ENCODE peak calls at places on chromosome 21, in four cellular contexts. One of them, this sample, is unnamed.

GRCh38 chr21:31892686-31893085 is 19.9 kb downstream of the HUNK start:
- DNase-seq in CD4-positive, alpha-beta T cell: no peak
- DNase-seq in CD4-positive, alpha-beta memory T cell: no peak
- DNase-seq in substantia nigra: no peak
- DNase-seq in this sample: no peak

GRCh38 chr21:15688809-15689208 is 41.0 kb upstream of the USP25 start:
- DNase-seq in CD4-positive, alpha-beta T cell: no peak
- DNase-seq in CD4-positive, alpha-beta memory T cell: no peak
- DNase-seq in substantia nigra: no peak
- DNase-seq in this sample: no peak

GRCh38 chr21:26887241-26887640 is 42.0 kb upstream of the ADAMTS1 start:
- DNase-seq in CD4-positive, alpha-beta T cell: no peak
- DNase-seq in CD4-positive, alpha-beta memory T cell: no peak
- DNase-seq in substantia nigra: no peak
- DNase-seq in this sample: no peak

GRCh38 chr21:43619856-43620255 is 39.4 kb downstream of the HSF2BP start:
- DNase-seq in CD4-positive, alpha-beta T cell: no peak
- DNase-seq in CD4-positive, alpha-beta memory T cell: no peak
- DNase-seq in substantia nigra: no peak
- DNase-seq in this sample: no peak

GRCh38 chr21:26087223-26087918 is 83.2 kb downstream of the APP start:
- DNase-seq in CD4-positive, alpha-beta T cell: no peak
- DNase-seq in CD4-positive, alpha-beta memory T cell: no peak
- DNase-seq in substantia nigra: no peak
- DNase-seq in this sample: no peak

GRCh38 chr21:26732442-26733221 is 112.6 kb downstream of the ADAMTS1 start:
- DNase-seq in CD4-positive, alpha-beta T cell: no peak
- DNase-seq in CD4-positive, alpha-beta memory T cell: no peak
- DNase-seq in substantia nigra: peak
- DNase-seq in this sample: no peak

GRCh38 chr21:31273278-31273677 is 70.8 kb downstream of the TIAM1 start:
- DNase-seq in CD4-positive, alpha-beta T cell: no peak
- DNase-seq in CD4-positive, alpha-beta memory T cell: no peak
- DNase-seq in substantia nigra: no peak
- DNase-seq in this sample: no peak

GRCh38 chr21:15496896-15497295 is 232.9 kb upstream of the USP25 start:
- DNase-seq in CD4-positive, alpha-beta T cell: no peak
- DNase-seq in CD4-positive, alpha-beta memory T cell: no peak
- DNase-seq in substantia nigra: no peak
- DNase-seq in this sample: no peak

GRCh38 chr21:44648557-44649311 is 2.5 kb downstream of the KRTAP10-11 start:
- DNase-seq in CD4-positive, alpha-beta T cell: no peak
- DNase-seq in CD4-positive, alpha-beta memory T cell: no peak
- DNase-seq in substantia nigra: no peak
- DNase-seq in this sample: no peak

GRCh38 chr21:44949161-44950015 is 9.6 kb downstream of the SLX9 start:
- DNase-seq in CD4-positive, alpha-beta T cell: peak
- DNase-seq in CD4-positive, alpha-beta memory T cell: peak
- DNase-seq in substantia nigra: peak
- DNase-seq in this sample: peak

GRCh38 chr21:17828223-17828622 is 9.1 kb upstream of the C21orf91 start:
- DNase-seq in CD4-positive, alpha-beta T cell: no peak
- DNase-seq in CD4-positive, alpha-beta memory T cell: no peak
- DNase-seq in substantia nigra: no peak
- DNase-seq in this sample: no peak

GRCh38 chr21:28655471-28655870 is 337.2 kb downstream of the LTN1 start:
- DNase-seq in CD4-positive, alpha-beta T cell: no peak
- DNase-seq in CD4-positive, alpha-beta memory T cell: no peak
- DNase-seq in substantia nigra: no peak
- DNase-seq in this sample: no peak

GRCh38 chr21:17435565-17436543 is 77.0 kb upstream of the CXADR start:
- DNase-seq in CD4-positive, alpha-beta T cell: no peak
- DNase-seq in CD4-positive, alpha-beta memory T cell: no peak
- DNase-seq in substantia nigra: no peak
- DNase-seq in this sample: no peak

GRCh38 chr21:24290151-24290833 is 1317.0 kb downstream of the MRPL39 start:
- DNase-seq in CD4-positive, alpha-beta T cell: peak
- DNase-seq in CD4-positive, alpha-beta memory T cell: peak
- DNase-seq in substantia nigra: no peak
- DNase-seq in this sample: peak

GRCh38 chr21:30831194-30831765 is 1.7 kb upstream of the KRTAP7-1 start:
- DNase-seq in CD4-positive, alpha-beta T cell: peak
- DNase-seq in CD4-positive, alpha-beta memory T cell: peak
- DNase-seq in substantia nigra: no peak
- DNase-seq in this sample: no peak

GRCh38 chr21:31235671-31236450 is 108.2 kb downstream of the TIAM1 start:
- DNase-seq in CD4-positive, alpha-beta T cell: no peak
- DNase-seq in CD4-positive, alpha-beta memory T cell: no peak
- DNase-seq in substantia nigra: no peak
- DNase-seq in this sample: no peak

GRCh38 chr21:37220433-37220980 is 46.6 kb downstream of the VPS26C start:
- DNase-seq in CD4-positive, alpha-beta T cell: no peak
- DNase-seq in CD4-positive, alpha-beta memory T cell: no peak
- DNase-seq in substantia nigra: no peak
- DNase-seq in this sample: no peak

GRCh38 chr21:16162953-16163352 is 433.2 kb downstream of the USP25 start:
- DNase-seq in CD4-positive, alpha-beta T cell: no peak
- DNase-seq in CD4-positive, alpha-beta memory T cell: no peak
- DNase-seq in substantia nigra: no peak
- DNase-seq in this sample: no peak

DNA sequence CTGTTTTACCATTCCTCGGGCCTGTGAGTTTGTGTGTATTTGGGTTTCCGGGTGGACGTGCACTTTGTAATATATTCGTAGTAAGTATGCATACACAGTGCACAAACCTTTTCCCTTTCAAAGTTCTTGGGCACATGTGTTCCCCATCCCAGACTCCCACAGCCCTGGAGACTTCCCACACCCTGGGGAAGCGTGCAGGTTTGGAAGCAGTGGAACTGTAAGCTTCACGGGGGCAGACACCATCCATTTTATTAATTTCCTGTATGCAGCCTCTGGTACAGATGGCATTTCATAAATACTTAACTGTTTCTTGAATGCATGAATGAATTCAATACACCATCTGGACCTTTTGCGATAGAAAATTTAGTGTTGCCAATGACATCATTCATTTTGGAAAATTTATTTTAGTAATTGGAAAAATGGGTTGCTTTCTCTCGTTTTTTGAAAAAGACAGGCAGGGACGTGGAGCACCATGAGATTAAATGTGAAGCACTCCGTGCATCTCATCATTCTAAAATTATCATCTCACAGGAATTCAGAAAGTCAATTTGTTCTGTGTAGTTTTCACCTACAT is 10.8 kb downstream of the ETS2 start:
- DNase-seq in CD4-positive, alpha-beta T cell: no peak
- DNase-seq in CD4-positive, alpha-beta memory T cell: no peak
- DNase-seq in substantia nigra: no peak
- DNase-seq in this sample: no peak
- H3K27ac ChIP-seq in CD4-positive, alpha-beta T cell: no peak
- H3K27ac ChIP-seq in CD4-positive, alpha-beta memory T cell: no peak
- H3K27ac ChIP-seq in substantia nigra: no peak
- H3K27ac ChIP-seq in this sample: no peak

GRCh38 chr21:40049031-40049958 is 182.1 kb downstream of the PCP4 start:
- DNase-seq in CD4-positive, alpha-beta T cell: no peak
- DNase-seq in CD4-positive, alpha-beta memory T cell: no peak
- DNase-seq in substantia nigra: no peak
- DNase-seq in this sample: no peak
- H3K27ac ChIP-seq in CD4-positive, alpha-beta T cell: no peak
- H3K27ac ChIP-seq in CD4-positive, alpha-beta memory T cell: no peak
- H3K27ac ChIP-seq in substantia nigra: no peak
- H3K27ac ChIP-seq in this sample: no peak

GRCh38 chr21:29710498-29710897 is 229.3 kb downstream of the GRIK1 start:
- DNase-seq in CD4-positive, alpha-beta T cell: no peak
- DNase-seq in CD4-positive, alpha-beta memory T cell: no peak
- DNase-seq in substantia nigra: no peak
- DNase-seq in this sample: no peak

GRCh38 chr21:29701676-29702075 is 238.1 kb downstream of the GRIK1 start:
- DNase-seq in CD4-positive, alpha-beta T cell: no peak
- DNase-seq in CD4-positive, alpha-beta memory T cell: no peak
- DNase-seq in substantia nigra: no peak
- DNase-seq in this sample: no peak

DNA sequence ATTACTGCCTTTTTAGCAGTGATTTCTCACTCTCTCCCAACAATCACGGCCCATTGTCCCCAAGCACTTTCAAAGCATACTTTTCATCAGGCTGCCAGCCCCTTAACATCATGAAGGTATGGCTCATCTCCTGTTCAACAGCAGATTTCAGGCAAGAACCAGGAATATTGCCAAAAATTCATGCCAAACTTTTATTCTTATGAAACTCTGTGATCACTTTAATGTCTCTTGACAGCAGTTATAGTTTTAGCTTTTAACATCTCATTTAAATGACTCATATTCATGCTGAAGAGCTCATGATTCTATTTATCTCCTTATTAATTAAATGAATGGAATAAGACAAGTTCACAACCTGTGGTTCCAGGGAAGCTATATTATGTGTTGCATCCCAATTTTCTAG is 235.1 kb downstream of the GRIK1 start:
- DNase-seq in CD4-positive, alpha-beta T cell: no peak
- DNase-seq in CD4-positive, alpha-beta memory T cell: no peak
- DNase-seq in substantia nigra: no peak
- DNase-seq in this sample: no peak
- H3K27ac ChIP-seq in CD4-positive, alpha-beta T cell: no peak
- H3K27ac ChIP-seq in CD4-positive, alpha-beta memory T cell: no peak
- H3K27ac ChIP-seq in substantia nigra: no peak
- H3K27ac ChIP-seq in this sample: no peak

GRCh38 chr21:46150491-46151121 is 4.8 kb downstream of the FTCD start:
- DNase-seq in CD4-positive, alpha-beta T cell: no peak
- DNase-seq in CD4-positive, alpha-beta memory T cell: no peak
- DNase-seq in substantia nigra: peak
- DNase-seq in this sample: peak

GRCh38 chr21:46151989-46152938 is 3.1 kb downstream of the FTCD start:
- DNase-seq in CD4-positive, alpha-beta T cell: no peak
- DNase-seq in CD4-positive, alpha-beta memory T cell: no peak
- DNase-seq in substantia nigra: no peak
- DNase-seq in this sample: no peak

GRCh38 chr21:46150073-46150472 is 5.3 kb downstream of the FTCD start:
- DNase-seq in CD4-positive, alpha-beta T cell: no peak
- DNase-seq in CD4-positive, alpha-beta memory T cell: no peak
- DNase-seq in substantia nigra: no peak
- DNase-seq in this sample: no peak

GRCh38 chr21:46152939-46153258 is 2.5 kb downstream of the FTCD start:
- DNase-seq in CD4-positive, alpha-beta T cell: no peak
- DNase-seq in CD4-positive, alpha-beta memory T cell: no peak
- DNase-seq in substantia nigra: no peak
- DNase-seq in this sample: peak

DNA sequence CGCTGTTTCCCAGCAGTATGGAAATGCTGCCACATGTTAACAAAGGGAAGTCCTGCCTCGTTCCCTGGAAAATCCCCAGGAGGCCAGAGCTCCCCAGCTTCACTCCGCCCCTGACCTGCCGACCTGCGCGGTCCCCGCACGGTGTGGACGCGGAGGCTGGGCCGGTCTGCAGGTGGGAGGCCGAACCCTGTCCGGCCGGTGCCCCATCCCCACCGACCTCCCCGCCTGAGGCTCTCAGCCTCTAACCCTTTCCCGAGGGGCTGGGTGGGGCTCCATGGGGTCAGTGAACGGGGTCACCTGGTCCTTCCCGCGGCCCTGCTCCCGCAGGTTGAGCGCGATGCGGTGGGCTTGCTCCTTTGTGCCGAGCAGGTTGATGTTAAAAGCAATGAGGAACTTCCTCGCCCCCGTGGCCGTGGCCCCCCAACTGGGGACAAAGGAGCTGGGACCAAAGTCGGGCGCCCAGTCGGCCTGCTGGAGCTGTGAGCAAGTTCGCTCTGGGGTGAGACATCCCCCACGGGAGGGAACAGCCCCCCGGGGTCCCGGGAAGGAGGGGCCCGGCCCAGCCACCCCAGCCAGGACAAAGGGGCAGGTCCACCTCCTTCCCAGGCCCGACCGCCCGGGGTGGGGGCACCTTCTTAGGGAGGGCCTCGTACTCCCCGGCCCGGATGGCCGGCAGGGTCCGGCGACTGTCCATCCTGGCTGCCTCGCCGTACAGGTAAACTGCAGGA is 4.0 kb downstream of the FTCD start:
- DNase-seq in CD4-positive, alpha-beta T cell: no peak
- DNase-seq in CD4-positive, alpha-beta memory T cell: no peak
- DNase-seq in substantia nigra: no peak
- DNase-seq in this sample: no peak
- H3K27ac ChIP-seq in CD4-positive, alpha-beta T cell: no peak
- H3K27ac ChIP-seq in CD4-positive, alpha-beta memory T cell: no peak
- H3K27ac ChIP-seq in substantia nigra: no peak
- H3K27ac ChIP-seq in this sample: no peak

GRCh38 chr21:33491373-33492102 is at the start of gene DNAJC28:
- DNase-seq in CD4-positive, alpha-beta T cell: peak
- DNase-seq in CD4-positive, alpha-beta memory T cell: peak
- DNase-seq in substantia nigra: peak
- DNase-seq in this sample: peak
- H3K27ac ChIP-seq in CD4-positive, alpha-beta T cell: peak
- H3K27ac ChIP-seq in CD4-positive, alpha-beta memory T cell: peak
- H3K27ac ChIP-seq in substantia nigra: peak
- H3K27ac ChIP-seq in this sample: peak

GRCh38 chr21:35989185-35989735 is 71.1 kb downstream of the SETD4 start:
- DNase-seq in CD4-positive, alpha-beta T cell: no peak
- DNase-seq in CD4-positive, alpha-beta memory T cell: no peak
- DNase-seq in substantia nigra: no peak
- DNase-seq in this sample: no peak
- H3K27ac ChIP-seq in CD4-positive, alpha-beta T cell: no peak
- H3K27ac ChIP-seq in CD4-positive, alpha-beta memory T cell: no peak
- H3K27ac ChIP-seq in substantia nigra: no peak
- H3K27ac ChIP-seq in this sample: no peak

GRCh38 chr21:42525676-42526378 is 12.2 kb downstream of the SLC37A1 start:
- DNase-seq in CD4-positive, alpha-beta T cell: no peak
- DNase-seq in CD4-positive, alpha-beta memory T cell: no peak
- DNase-seq in substantia nigra: no peak
- DNase-seq in this sample: no peak
- H3K27ac ChIP-seq in CD4-positive, alpha-beta T cell: no peak
- H3K27ac ChIP-seq in CD4-positive, alpha-beta memory T cell: no peak
- H3K27ac ChIP-seq in substantia nigra: no peak
- H3K27ac ChIP-seq in this sample: no peak

GRCh38 chr21:35189077-35189863 is 140.2 kb upstream of the RUNX1 start:
- DNase-seq in CD4-positive, alpha-beta T cell: no peak
- DNase-seq in CD4-positive, alpha-beta memory T cell: no peak
- DNase-seq in substantia nigra: no peak
- DNase-seq in this sample: no peak
- H3K27ac ChIP-seq in CD4-positive, alpha-beta T cell: no peak
- H3K27ac ChIP-seq in CD4-positive, alpha-beta memory T cell: no peak
- H3K27ac ChIP-seq in substantia nigra: no peak
- H3K27ac ChIP-seq in this sample: no peak

DNA sequence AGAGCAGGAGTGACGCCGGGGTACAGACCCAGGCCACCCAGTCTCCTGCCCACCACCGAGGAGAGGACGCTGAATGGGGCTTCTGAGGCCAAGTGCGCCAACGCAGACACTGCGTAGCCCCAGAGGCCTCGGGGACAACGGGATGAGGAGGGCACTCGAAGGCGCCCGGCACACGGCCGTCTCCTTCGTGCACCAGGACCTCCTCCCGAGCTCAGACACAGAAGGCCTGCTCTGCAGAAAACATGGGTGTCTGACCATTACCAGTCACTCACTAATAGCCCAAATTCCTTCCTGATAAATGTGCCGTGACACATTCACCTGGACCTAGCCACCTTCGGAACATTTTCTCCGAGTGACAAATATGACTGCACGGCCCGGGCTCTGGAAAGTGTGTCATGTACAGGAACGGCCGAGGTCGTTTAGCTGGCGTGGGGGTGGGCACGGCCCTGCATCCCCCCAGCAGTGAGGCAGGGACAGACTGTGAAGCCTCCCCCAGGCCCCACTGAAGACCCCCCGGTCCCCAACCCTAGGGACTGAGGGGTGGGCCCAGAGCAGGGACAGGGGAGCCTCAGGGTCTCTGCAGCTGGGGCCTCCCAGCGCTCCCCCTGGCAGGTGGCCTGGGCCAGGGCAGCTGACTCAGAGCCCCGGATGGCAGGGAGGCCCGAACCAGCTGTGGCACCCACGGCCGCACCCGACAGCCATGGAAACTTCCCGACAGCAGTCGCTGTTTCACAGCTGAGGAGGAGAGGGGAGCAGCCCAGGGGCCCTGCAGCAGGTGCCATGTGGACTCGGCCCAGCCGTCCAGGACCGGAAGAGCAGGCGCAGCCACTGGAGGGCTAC is 16.7 kb upstream of the COL6A2 start:
- DNase-seq in CD4-positive, alpha-beta T cell: no peak
- DNase-seq in CD4-positive, alpha-beta memory T cell: no peak
- DNase-seq in substantia nigra: no peak
- DNase-seq in this sample: peak
- H3K27ac ChIP-seq in CD4-positive, alpha-beta T cell: no peak
- H3K27ac ChIP-seq in CD4-positive, alpha-beta memory T cell: no peak
- H3K27ac ChIP-seq in substantia nigra: no peak
- H3K27ac ChIP-seq in this sample: no peak

This sample was measured in CD8-positive, alpha-beta T cell.